ENCODE peak calls at places on chromosomes 12 and 14, in seven cellular contexts. I is K562, C is GM12878, F is SK-N-SH, J is HepG2, Z is HCT116, T is H1. K is an unnamed sample.

GRCh38 chr12:81627336-81628189 is 131.6 kb downstream of the PPFIA2 start:
- DNase-seq in I (peak; percentile 12), C (no peak), F (peak; percentile 26), J (peak; percentile 29), Z (peak; percentile 52), T (no peak), K (peak; percentile 44)

GRCh38 chr12:29239336-29239735 is 90.3 kb downstream of the FAR2 start:
- DNase-seq in I (no peak), C (no peak), F (no peak), J (no peak), Z (no peak), T (no peak), K (no peak)

GRCh38 chr14:61147369-61147897 is 133.7 kb downstream of the TMEM30B start:
- DNase-seq in I (no peak), C (no peak), F (no peak), J (no peak), Z (no peak), T (no peak), K (no peak)

GRCh38 chr12:51593539-51593938 is 2.5 kb downstream of the SCN8A start:
- DNase-seq in I (peak; percentile 51), C (no peak), F (no peak), J (peak; percentile 20), Z (no peak), T (no peak), K (peak; percentile 75)

GRCh38 chr14:105486974-105487448 is 325 bp downstream of the CRIP1 start:
- DNase-seq in I (no peak), C (no peak), F (no peak), J (no peak), Z (no peak), T (no peak), K (peak; percentile 76)

GRCh38 chr14:73755434-73756014 is 41.3 kb upstream of the PNMA1 start:
- DNase-seq in I (peak; percentile 76), C (no peak), F (no peak), J (no peak), Z (no peak), T (no peak), K (no peak)

GRCh38 chr14:64942531-64943111 is at the start of gene GPX2:
- DNase-seq in I (no peak), C (no peak), F (no peak), J (peak; percentile 98), Z (no peak), T (no peak), K (no peak)

GRCh38 chr12:32455607-32456063 is 56.3 kb downstream of the FGD4 start:
- DNase-seq in I (peak; percentile 62), C (no peak), F (peak; percentile 56), J (peak; percentile 55), Z (peak; percentile 45), T (no peak), K (peak; percentile 41)

GRCh38 chr12:124497658-124498057 is 69.8 kb downstream of the NCOR2 start:
- DNase-seq in I (no peak), C (no peak), F (peak; percentile 61), J (no peak), Z (no peak), T (no peak), K (no peak)

GRCh38 chr14:102527255-102528232 is 18.0 kb upstream of the ANKRD9 start:
- DNase-seq in I (no peak), C (no peak), F (no peak), J (no peak), Z (peak; percentile 63), T (no peak), K (no peak)

GRCh38 chr12:6465467-6466183 is 4.9 kb downstream of the VAMP1 start:
- DNase-seq in I (peak; percentile 67), C (no peak), F (peak; percentile 79), J (peak; percentile 56), Z (peak; percentile 54), T (no peak), K (peak; percentile 53)

GRCh38 chr14:83798421-83798820 is 1731.5 kb upstream of the FLRT2 start:
- DNase-seq in I (no peak), C (no peak), F (no peak), J (no peak), Z (no peak), T (no peak), K (no peak)

GRCh38 chr12:31759621-31760459 is 31.0 kb upstream of the AMN1 start:
- DNase-seq in I (no peak), C (no peak), F (no peak), J (no peak), Z (no peak), T (no peak), K (peak; percentile 67)

GRCh38 chr12:116614194-116614885 is 55.2 kb downstream of the MAP1LC3B2 start:
- DNase-seq in I (no peak), C (no peak), F (no peak), J (no peak), Z (no peak), T (no peak), K (no peak)

GRCh38 chr12:64825143-64826011 is 930 bp downstream of the TBC1D30 start:
- DNase-seq in I (no peak), C (no peak), F (peak; percentile 64), J (no peak), Z (no peak), T (no peak), K (no peak)

GRCh38 chr12:47837190-47838171 is 17.8 kb upstream of the HDAC7 start:
- DNase-seq in I (peak; percentile 86), C (peak; percentile 20), F (peak; percentile 81), J (peak; percentile 54), Z (peak; percentile 66), T (no peak), K (peak; percentile 87)

GRCh38 chr14:21795456-21795855 is 121.8 kb upstream of the OR4E1 start:
- DNase-seq in I (no peak), C (no peak), F (no peak), J (no peak), Z (no peak), T (no peak), K (no peak)

GRCh38 chr12:3342051-3342450 is 149.0 kb upstream of the PRMT8 start:
- DNase-seq in I (peak; percentile 8), C (no peak), F (peak; percentile 82), J (no peak), Z (no peak), T (peak; percentile 21), K (no peak)

GRCh38 chr14:45085004-45085403 is 1.1 kb downstream of the PRPF39 start:
- DNase-seq in I (peak; percentile 24), C (no peak), F (no peak), J (peak; percentile 31), Z (no peak), T (no peak), K (no peak)

GRCh38 chr12:6567824-6568617 is at the start of gene NOP2:
- DNase-seq in I (peak; percentile 93), C (peak; percentile 60), F (peak; percentile 94), J (peak; percentile 79), Z (peak; percentile 66), T (peak; percentile 58), K (peak; percentile 75)

GRCh38 chr12:123845881-123846280 is 83.8 kb downstream of the DNAH10 start:
- DNase-seq in I (no peak), C (no peak), F (no peak), J (no peak), Z (no peak), T (no peak), K (no peak)

GRCh38 chr12:49793620-49794019 is 34.6 kb downstream of the NCKAP5L start:
- DNase-seq in I (no peak), C (no peak), F (no peak), J (no peak), Z (no peak), T (no peak), K (no peak)

GRCh38 chr14:23078692-23079116 is 16.2 kb downstream of the ACIN1 start:
- DNase-seq in I (peak; percentile 90), C (no peak), F (no peak), J (peak; percentile 76), Z (no peak), T (no peak), K (no peak)

GRCh38 chr12:84497819-84498218 is 414.8 kb downstream of the SLC6A15 start:
- DNase-seq in I (no peak), C (no peak), F (no peak), J (peak; percentile 15), Z (peak; percentile 16), T (no peak), K (no peak)
- TF ChIP-seq JUND in I (no peak), C (no peak), F (no peak), J (no peak), Z (no peak), T (no peak), K (no peak)

GRCh38 chr14:34845869-34846268 is 29.3 kb downstream of the BAZ1A start:
- DNase-seq in I (no peak), C (no peak), F (no peak), J (no peak), Z (no peak), T (no peak), K (no peak)

GRCh38 chr14:34837801-34838322 is 37.3 kb downstream of the BAZ1A start:
- DNase-seq in I (no peak), C (no peak), F (no peak), J (peak; percentile 99), Z (no peak), T (no peak), K (no peak)

GRCh38 chr14:34843011-34843554 is 32.1 kb downstream of the BAZ1A start:
- DNase-seq in I (peak; percentile 38), C (peak; percentile 27), F (peak; percentile 11), J (peak; percentile 23), Z (no peak), T (no peak), K (no peak)
- TF ChIP-seq JUND in I (peak; percentile 87), C (no peak), F (peak; percentile 85), J (no peak), Z (peak; percentile 24), T (no peak), K (no peak)

DNA sequence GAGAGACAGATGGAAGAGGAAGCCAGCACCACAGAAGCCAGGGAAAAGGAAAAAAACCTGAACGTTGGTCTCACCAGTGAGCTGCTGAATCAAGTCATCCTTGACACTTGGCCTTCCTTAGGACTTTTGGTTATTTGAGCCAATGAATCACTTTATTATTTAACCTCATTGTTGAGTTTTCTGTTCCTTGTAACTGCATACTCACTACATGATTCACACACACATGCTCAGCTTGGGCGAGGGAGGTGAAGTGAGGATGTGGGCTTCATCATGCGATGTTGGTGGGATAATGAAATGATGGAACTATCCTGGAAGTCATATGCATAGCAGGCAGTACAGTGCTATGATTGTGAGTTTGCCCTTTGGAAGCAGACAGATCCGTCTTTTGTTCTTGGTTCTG is 40.6 kb upstream of the RPH3A start:
- DNase-seq in I (no peak), C (no peak), F (no peak), J (no peak), Z (no peak), T (no peak), K (no peak)
- TF ChIP-seq JUND in I (no peak), C (no peak), F (no peak), J (no peak), Z (no peak), T (no peak), K (no peak)

DNA sequence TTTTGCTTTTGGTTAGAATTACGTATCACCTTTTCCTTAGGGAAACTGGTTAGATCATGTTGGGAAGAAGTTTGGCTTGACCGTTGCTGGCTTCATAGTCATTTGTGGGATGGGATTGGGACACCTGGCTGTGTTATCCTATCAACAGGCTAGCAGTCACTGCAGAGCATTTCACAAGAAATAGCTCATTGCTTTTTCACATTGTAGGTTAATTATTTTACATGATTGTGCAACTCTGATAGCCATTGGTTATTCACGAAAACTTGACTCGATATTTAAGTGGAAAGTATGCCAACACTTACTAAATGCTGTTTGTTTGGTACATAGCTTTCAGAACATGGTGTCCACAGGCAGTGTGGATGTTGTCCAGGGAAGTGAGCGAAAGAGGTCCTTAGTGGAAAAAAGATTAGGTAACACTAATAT is 89.4 kb downstream of the NKX2-1 start:
- DNase-seq in I (no peak), C (no peak), F (no peak), J (no peak), Z (no peak), T (no peak), K (no peak)
- TF ChIP-seq JUND in I (no peak), C (no peak), F (no peak), J (no peak), Z (no peak), T (no peak), K (no peak)

K was measured in T47D.